ENCODE peak calls at places on chromosomes 3 and 15, in eight cellular contexts. C is psoas muscle, W is SK-N-SH, T is foreskin keratinocyte, Z is tibial artery, R is right cardiac atrium, J is suprapubic skin, H is tibial nerve. P is an unnamed sample.
A peak's percentile ranks its signal among the peaks of the same experiment; 100 is the strongest.

GRCh38 chr15:100259266-100259665 is 82.5 kb downstream of the ADAMTS17 start:
- DNase-seq in W (no peak), Z (no peak), C (no peak), T (no peak), R (no peak), J (no peak), H (no peak), P (no peak)

GRCh38 chr15:39774688-39775267 is 7.9 kb downstream of the FSIP1 start:
- DNase-seq in H (no peak), C (no peak), Z (no peak), J (no peak), R (no peak), W (no peak), T (no peak), P (no peak)

GRCh38 chr3:32640939-32641725 is 43.9 kb upstream of the CNOT10 start:
- DNase-seq in T (no peak), Z (peak; percentile 21), R (peak; percentile 79), H (no peak), J (no peak), W (no peak), C (no peak), P (no peak)

GRCh38 chr3:71389911-71390573 is 193.5 kb downstream of the FOXP1 start:
- DNase-seq in H (no peak), W (no peak), C (peak; percentile 55), Z (peak; percentile 57), R (peak; percentile 74), J (no peak), T (no peak), P (no peak)

GRCh38 chr3:45199837-45200648 is 26.0 kb downstream of the TMEM158 start:
- DNase-seq in C (no peak), R (no peak), T (peak; percentile 100), H (no peak), W (no peak), Z (no peak), J (no peak), P (no peak)

GRCh38 chr3:191244242-191244867 is 45.3 kb downstream of the OSTN start:
- DNase-seq in Z (no peak), R (no peak), H (no peak), C (no peak), J (no peak), T (no peak), W (peak; percentile 19), P (no peak)

GRCh38 chr15:45137703-45138102 is 7.9 kb downstream of the DUOX1 start:
- DNase-seq in Z (no peak), C (no peak), J (no peak), T (no peak), W (no peak), H (no peak), R (no peak), P (no peak)

GRCh38 chr15:51726302-51727073 is 11.0 kb downstream of the LYSMD2 start:
- DNase-seq in Z (peak; percentile 60), R (peak; percentile 58), W (peak; percentile 77), T (peak; percentile 95), J (peak; percentile 74), C (peak; percentile 66), H (no peak), P (no peak)

GRCh38 chr3:117622130-117622841 is 912.7 kb downstream of the TUSC7 start:
- DNase-seq in Z (no peak), J (no peak), C (no peak), W (no peak), T (peak; percentile 94), R (no peak), H (no peak), P (no peak)

GRCh38 chr3:185215873-185216586 is 37.8 kb downstream of the EHHADH start:
- DNase-seq in T (no peak), R (no peak), C (no peak), J (no peak), Z (no peak), H (no peak), W (peak; percentile 22), P (no peak)

GRCh38 chr3:72485649-72486048 is 362.6 kb downstream of the SHQ1 start:
- DNase-seq in R (peak; percentile 79), H (no peak), T (no peak), C (peak; percentile 63), J (no peak), W (no peak), Z (no peak), P (no peak)

GRCh38 chr15:39403674-39404117 is 177.2 kb upstream of the THBS1 start:
- DNase-seq in Z (no peak), H (no peak), J (no peak), C (no peak), T (peak; percentile 86), W (peak; percentile 66), R (no peak), P (no peak)

GRCh38 chr15:42737529-42738328 is 801 bp upstream of the CDAN1 start:
- DNase-seq in Z (peak; percentile 16), J (no peak), W (no peak), T (peak; percentile 23), R (peak; percentile 58), H (no peak), C (no peak), P (no peak)

GRCh38 chr15:41861736-41862356 is 23.2 kb downstream of the PLA2G4B start:
- DNase-seq in Z (no peak), R (no peak), T (no peak), H (no peak), W (no peak), C (no peak), J (no peak), P (no peak)

GRCh38 chr3:10245313-10245712 is 2.9 kb upstream of the TATDN2 start:
- DNase-seq in W (no peak), J (peak; percentile 5), R (no peak), C (no peak), T (no peak), Z (no peak), H (no peak), P (no peak)

GRCh38 chr3:15287565-15288330 is 44.6 kb downstream of the SH3BP5 start:
- DNase-seq in C (peak; percentile 82), T (no peak), H (peak; percentile 76), R (peak; percentile 90), J (peak; percentile 88), Z (peak; percentile 82), W (no peak), P (peak; percentile 9)

GRCh38 chr3:64218329-64218728 is 6.9 kb downstream of the PRICKLE2 start:
- DNase-seq in W (no peak), R (no peak), J (no peak), T (no peak), C (no peak), H (no peak), Z (no peak), P (no peak)

DNA sequence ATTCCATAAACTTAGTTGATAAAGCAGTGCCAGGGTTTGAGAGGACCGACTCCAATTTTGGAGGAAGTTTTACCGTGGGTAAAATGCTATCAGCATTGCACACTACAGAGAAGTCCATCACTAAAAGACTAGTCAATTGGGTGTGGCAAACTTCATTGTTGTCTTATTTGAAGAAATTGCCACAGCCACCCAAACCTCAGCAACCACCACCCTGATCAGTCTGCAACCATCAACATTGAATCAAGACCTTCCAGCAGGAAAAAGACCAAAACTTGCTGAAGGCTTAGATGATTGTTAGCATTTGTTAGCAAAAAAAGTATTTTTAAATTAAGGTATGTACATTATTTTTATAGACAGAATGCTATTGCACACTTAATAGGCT is 60.5 kb downstream of the KLF13 start:
- DNase-seq in J (peak; percentile 10), C (no peak), H (no peak), Z (no peak), R (no peak), W (no peak), T (no peak), P (no peak)
- H3K4me1 ChIP-seq in J (peaks cover 23% of the 10 kb centered on the region), C (peaks cover 13% of the 10 kb centered on the region), H (no peaks in the 10 kb centered on the region), Z (no peaks in the 10 kb centered on the region), R (peaks cover 7% of the 10 kb centered on the region), W (no peaks in the 10 kb centered on the region), T (peaks cover 23% of the 10 kb centered on the region), P (peaks cover 25% of the 10 kb centered on the region)

GRCh38 chr15:64507845-64508244 is 47.5 kb downstream of the ZNF609 start:
- DNase-seq in R (no peak), J (no peak), H (no peak), C (no peak), W (no peak), Z (no peak), T (no peak), P (no peak)
- H3K27ac ChIP-seq in R (no peak overlapping the region), J (no peak overlapping the region), H (peak overlapping the region; percentile 42), C (no peak overlapping the region), W (peak overlapping the region; percentile 56), Z (no peak overlapping the region), T (no peak overlapping the region), P (no peak overlapping the region)

GRCh38 chr3:112632596-112632995 is 8.3 kb downstream of the CCDC80 start:
- DNase-seq in J (no peak), C (no peak), W (no peak), Z (no peak), H (no peak), T (no peak), R (no peak), P (no peak)
- H3K4me1 ChIP-seq in J (peaks cover 36% of the 10 kb centered on the region), C (no peaks in the 10 kb centered on the region), W (peaks cover 56% of the 10 kb centered on the region), Z (no peaks in the 10 kb centered on the region), H (peaks cover 5% of the 10 kb centered on the region), T (peaks cover 26% of the 10 kb centered on the region), R (no peaks in the 10 kb centered on the region), P (peaks cover 81% of the 10 kb centered on the region)

DNA sequence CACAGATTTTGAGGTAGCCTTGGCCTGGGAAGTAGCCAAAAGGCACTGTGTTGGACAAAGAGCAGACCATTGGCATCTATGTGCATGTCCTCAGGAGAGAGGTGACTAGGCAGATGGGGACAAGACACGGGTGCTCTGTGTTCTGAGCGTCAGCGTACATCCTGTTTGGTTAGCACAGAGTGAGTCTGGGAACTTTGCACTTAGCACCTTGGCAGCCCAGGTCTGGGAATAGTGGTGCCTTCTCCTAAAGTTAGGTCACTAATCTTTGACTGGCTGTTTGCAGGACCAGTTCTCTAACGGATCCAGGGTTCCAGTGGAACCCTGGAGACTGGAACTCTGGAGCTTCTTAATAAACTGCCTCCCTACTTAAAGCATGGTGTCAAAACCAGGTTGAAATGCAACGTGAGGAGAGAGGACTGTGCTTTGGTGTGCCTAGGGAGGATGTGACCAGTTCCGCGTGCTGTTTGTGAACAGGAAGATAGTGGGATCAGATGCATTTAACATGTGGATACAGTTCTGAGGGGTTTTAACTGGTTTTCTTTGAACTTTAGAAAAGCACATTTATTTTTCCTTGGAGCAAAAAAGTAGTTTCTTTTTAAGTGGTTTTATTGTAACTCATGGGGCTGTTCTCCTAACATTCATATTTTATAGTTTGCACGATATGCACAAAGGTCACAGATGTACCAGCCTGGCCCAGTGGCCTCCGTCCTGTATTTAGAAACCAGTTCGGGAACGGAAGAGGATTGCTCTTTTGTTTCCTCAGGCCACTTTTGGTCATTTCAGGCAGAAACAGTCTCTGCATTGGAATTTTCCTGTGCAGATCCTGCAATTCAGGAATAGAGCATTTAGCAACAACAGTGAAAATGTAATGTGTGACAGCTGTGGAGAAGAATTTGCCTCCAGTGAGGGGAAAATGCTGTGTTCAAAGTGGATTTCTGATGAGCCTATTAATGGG is 48.8 kb downstream of the ABHD2 start:
- DNase-seq in J (no peak), W (no peak), R (peak; percentile 73), C (peak; percentile 75), T (no peak), H (no peak), Z (no peak), P (no peak)
- H3K27ac ChIP-seq in J (peak overlapping the region; percentile 26), W (no peak overlapping the region), R (peak overlapping the region; percentile 94), C (peak overlapping the region; percentile 76), T (no peak overlapping the region), H (peak overlapping the region; percentile 68), Z (peak overlapping the region; percentile 85), P (peak overlapping the region; percentile 75)